ENCODE peak calls at places on chromosomes 11 and 22, in seven cellular contexts. One of them, this sample, is unnamed.

GRCh38 chr22:44449061-44449682 is 48.9 kb downstream of the RTL6 start:
- DNase-seq in natural killer cell: no peak
- DNase-seq in left lung: no peak
- DNase-seq in activated effector memory CD4-positive, alpha-beta T cell treated with Interleukin-2 at 50 U/mL for 16 hours: no peak
- DNase-seq in A172: peak
- DNase-seq in choroid plexus epithelial cell: peak
- DNase-seq in stimulated activated CD8-positive, alpha-beta memory T cell treated with anti-CD3 and anti-CD28 coated beads, Interleukin-2, amount 100 ng/mL, for 48 hours: no peak
- DNase-seq in this sample: no peak

GRCh38 chr11:72577271-72577681 is 96.9 kb downstream of the PDE2A start:
- DNase-seq in stimulated activated CD8-positive, alpha-beta memory T cell treated with anti-CD3 and anti-CD28 coated beads, Interleukin-2, amount 100 ng/mL, for 48 hours: no peak
- DNase-seq in A172: no peak
- DNase-seq in left lung: no peak
- DNase-seq in activated effector memory CD4-positive, alpha-beta T cell treated with Interleukin-2 at 50 U/mL for 16 hours: no peak
- DNase-seq in choroid plexus epithelial cell: no peak
- DNase-seq in natural killer cell: no peak
- DNase-seq in this sample: no peak

GRCh38 chr11:64233913-64234839 is at the start of gene VEGFB:
- DNase-seq in A172: no peak
- DNase-seq in choroid plexus epithelial cell: no peak
- DNase-seq in left lung: peak
- DNase-seq in natural killer cell: peak
- DNase-seq in stimulated activated CD8-positive, alpha-beta memory T cell treated with anti-CD3 and anti-CD28 coated beads, Interleukin-2, amount 100 ng/mL, for 48 hours: peak
- DNase-seq in activated effector memory CD4-positive, alpha-beta T cell treated with Interleukin-2 at 50 U/mL for 16 hours: peak
- DNase-seq in this sample: peak

GRCh38 chr11:30610628-30611027 is 24.5 kb upstream of the MPPED2 start:
- DNase-seq in activated effector memory CD4-positive, alpha-beta T cell treated with Interleukin-2 at 50 U/mL for 16 hours: no peak
- DNase-seq in natural killer cell: no peak
- DNase-seq in left lung: no peak
- DNase-seq in A172: no peak
- DNase-seq in stimulated activated CD8-positive, alpha-beta memory T cell treated with anti-CD3 and anti-CD28 coated beads, Interleukin-2, amount 100 ng/mL, for 48 hours: no peak
- DNase-seq in choroid plexus epithelial cell: no peak
- DNase-seq in this sample: no peak

GRCh38 chr22:42170946-42171345 is 40.3 kb upstream of the CYP2D6 start:
- DNase-seq in left lung: no peak
- DNase-seq in natural killer cell: no peak
- DNase-seq in A172: no peak
- DNase-seq in stimulated activated CD8-positive, alpha-beta memory T cell treated with anti-CD3 and anti-CD28 coated beads, Interleukin-2, amount 100 ng/mL, for 48 hours: no peak
- DNase-seq in choroid plexus epithelial cell: no peak
- DNase-seq in activated effector memory CD4-positive, alpha-beta T cell treated with Interleukin-2 at 50 U/mL for 16 hours: no peak
- DNase-seq in this sample: no peak

GRCh38 chr11:27718346-27718852 is 18.1 kb upstream of the BDNF start:
- DNase-seq in activated effector memory CD4-positive, alpha-beta T cell treated with Interleukin-2 at 50 U/mL for 16 hours: no peak
- DNase-seq in natural killer cell: no peak
- DNase-seq in A172: peak
- DNase-seq in choroid plexus epithelial cell: peak
- DNase-seq in stimulated activated CD8-positive, alpha-beta memory T cell treated with anti-CD3 and anti-CD28 coated beads, Interleukin-2, amount 100 ng/mL, for 48 hours: no peak
- DNase-seq in left lung: no peak
- DNase-seq in this sample: no peak

GRCh38 chr11:45180158-45180887 is 33.9 kb downstream of the PRDM11 start:
- DNase-seq in choroid plexus epithelial cell: peak
- DNase-seq in left lung: peak
- DNase-seq in stimulated activated CD8-positive, alpha-beta memory T cell treated with anti-CD3 and anti-CD28 coated beads, Interleukin-2, amount 100 ng/mL, for 48 hours: no peak
- DNase-seq in natural killer cell: no peak
- DNase-seq in activated effector memory CD4-positive, alpha-beta T cell treated with Interleukin-2 at 50 U/mL for 16 hours: no peak
- DNase-seq in A172: peak
- DNase-seq in this sample: no peak

GRCh38 chr22:41488076-41488475 is 19.2 kb downstream of the ACO2 start:
- DNase-seq in A172: no peak
- DNase-seq in stimulated activated CD8-positive, alpha-beta memory T cell treated with anti-CD3 and anti-CD28 coated beads, Interleukin-2, amount 100 ng/mL, for 48 hours: no peak
- DNase-seq in natural killer cell: no peak
- DNase-seq in choroid plexus epithelial cell: no peak
- DNase-seq in activated effector memory CD4-positive, alpha-beta T cell treated with Interleukin-2 at 50 U/mL for 16 hours: no peak
- DNase-seq in left lung: no peak
- DNase-seq in this sample: no peak

GRCh38 chr11:123323482-123324056 is 106.5 kb upstream of the GRAMD1B start:
- DNase-seq in stimulated activated CD8-positive, alpha-beta memory T cell treated with anti-CD3 and anti-CD28 coated beads, Interleukin-2, amount 100 ng/mL, for 48 hours: no peak
- DNase-seq in left lung: no peak
- DNase-seq in choroid plexus epithelial cell: no peak
- DNase-seq in activated effector memory CD4-positive, alpha-beta T cell treated with Interleukin-2 at 50 U/mL for 16 hours: no peak
- DNase-seq in A172: no peak
- DNase-seq in natural killer cell: no peak
- DNase-seq in this sample: no peak

GRCh38 chr11:66479741-66480115 is 506 bp upstream of the DPP3 start:
- DNase-seq in natural killer cell: no peak
- DNase-seq in choroid plexus epithelial cell: no peak
- DNase-seq in left lung: no peak
- DNase-seq in stimulated activated CD8-positive, alpha-beta memory T cell treated with anti-CD3 and anti-CD28 coated beads, Interleukin-2, amount 100 ng/mL, for 48 hours: no peak
- DNase-seq in activated effector memory CD4-positive, alpha-beta T cell treated with Interleukin-2 at 50 U/mL for 16 hours: no peak
- DNase-seq in A172: no peak
- DNase-seq in this sample: no peak

GRCh38 chr11:121814962-121815361 is 301.1 kb downstream of the BLID start:
- DNase-seq in natural killer cell: no peak
- DNase-seq in choroid plexus epithelial cell: peak
- DNase-seq in stimulated activated CD8-positive, alpha-beta memory T cell treated with anti-CD3 and anti-CD28 coated beads, Interleukin-2, amount 100 ng/mL, for 48 hours: no peak
- DNase-seq in activated effector memory CD4-positive, alpha-beta T cell treated with Interleukin-2 at 50 U/mL for 16 hours: no peak
- DNase-seq in A172: no peak
- DNase-seq in left lung: no peak
- DNase-seq in this sample: no peak

GRCh38 chr11:122850076-122850631 is 11.9 kb downstream of the CRTAM start:
- DNase-seq in A172: peak
- DNase-seq in stimulated activated CD8-positive, alpha-beta memory T cell treated with anti-CD3 and anti-CD28 coated beads, Interleukin-2, amount 100 ng/mL, for 48 hours: peak
- DNase-seq in choroid plexus epithelial cell: peak
- DNase-seq in natural killer cell: peak
- DNase-seq in left lung: no peak
- DNase-seq in activated effector memory CD4-positive, alpha-beta T cell treated with Interleukin-2 at 50 U/mL for 16 hours: no peak
- DNase-seq in this sample: no peak

GRCh38 chr11:131748146-131749050 is 378.0 kb downstream of the NTM start:
- DNase-seq in left lung: peak
- DNase-seq in stimulated activated CD8-positive, alpha-beta memory T cell treated with anti-CD3 and anti-CD28 coated beads, Interleukin-2, amount 100 ng/mL, for 48 hours: peak
- DNase-seq in choroid plexus epithelial cell: peak
- DNase-seq in natural killer cell: no peak
- DNase-seq in A172: peak
- DNase-seq in activated effector memory CD4-positive, alpha-beta T cell treated with Interleukin-2 at 50 U/mL for 16 hours: no peak
- DNase-seq in this sample: no peak

GRCh38 chr22:20523118-20523983 is 15.9 kb downstream of the MED15 start:
- DNase-seq in left lung: no peak
- DNase-seq in A172: peak
- DNase-seq in natural killer cell: no peak
- DNase-seq in activated effector memory CD4-positive, alpha-beta T cell treated with Interleukin-2 at 50 U/mL for 16 hours: no peak
- DNase-seq in stimulated activated CD8-positive, alpha-beta memory T cell treated with anti-CD3 and anti-CD28 coated beads, Interleukin-2, amount 100 ng/mL, for 48 hours: no peak
- DNase-seq in choroid plexus epithelial cell: peak
- DNase-seq in this sample: no peak